ENCODE peak calls at places on chromosomes 7 and 10, in six cellular contexts. F, I, Z, T, R and C are unnamed samples.

GRCh38 chr7:121953601-121954000 is 80.6 kb downstream of the PTPRZ1 start:
- DNase-seq in R (no peak), I (no peak), F (no peak), Z (no peak), T (no peak), C (no peak)

GRCh38 chr7:157623556-157623955 is 286.8 kb downstream of the DNAJB6 start:
- DNase-seq in R (no peak), Z (no peak), F (no peak), I (no peak), T (no peak), C (no peak)

GRCh38 chr7:55432937-55433784 is 68.0 kb downstream of the LANCL2 start:
- DNase-seq in I (peak), F (peak), T (peak), Z (no peak), R (no peak), C (peak)

GRCh38 chr7:99619571-99620130 is 2.9 kb downstream of the ZSCAN25 start:
- DNase-seq in T (no peak), F (no peak), Z (peak), R (no peak), I (no peak), C (no peak)

GRCh38 chr7:107044347-107045194 is at the start of gene PRKAR2B:
- DNase-seq in T (peak), Z (peak), R (peak), I (peak), F (peak), C (peak)

GRCh38 chr10:17781856-17782255 is 27.3 kb upstream of the MRC1 start:
- DNase-seq in T (no peak), I (no peak), Z (no peak), F (no peak), R (no peak), C (no peak)

GRCh38 chr10:58868736-58869435 is 307.6 kb upstream of the PHYHIPL start:
- DNase-seq in Z (no peak), R (no peak), T (no peak), I (no peak), F (no peak), C (no peak)

GRCh38 chr10:81915517-81915916 is 40.5 kb downstream of the NRG3 start:
- DNase-seq in F (no peak), I (no peak), Z (no peak), R (no peak), T (no peak), C (no peak)

GRCh38 chr7:19024261-19024660 is 93.2 kb downstream of the TWIST1 start:
- DNase-seq in F (peak), R (no peak), Z (no peak), T (no peak), I (no peak), C (no peak)

GRCh38 chr10:44967596-44967995 is 8.0 kb downstream of the RASSF4 start:
- DNase-seq in F (no peak), R (no peak), T (no peak), Z (peak), I (no peak), C (no peak)

GRCh38 chr10:110170142-110170887 is 37.1 kb upstream of the MXI1 start:
- DNase-seq in R (no peak), Z (peak), F (no peak), T (no peak), I (no peak), C (no peak)

GRCh38 chr10:111440501-111440900 is 363.7 kb downstream of the ADRA2A start:
- DNase-seq in I (no peak), R (no peak), F (no peak), T (peak), Z (no peak), C (no peak)

GRCh38 chr7:50362712-50363282 is 58.3 kb downstream of the IKZF1 start:
- DNase-seq in Z (no peak), R (no peak), F (no peak), T (no peak), I (no peak), C (no peak)

GRCh38 chr7:90473819-90474218 is 4.4 kb downstream of the PTTG1IP2 start:
- DNase-seq in F (no peak), R (no peak), Z (no peak), I (no peak), T (no peak), C (no peak)